ENCODE peak calls at places on chromosomes 7 and 10, in four cellular contexts. One of them, this sample, is unnamed.

GRCh38 chr10:46255696-46256355 is 31.0 kb upstream of the ANTXRL start:
- DNase-seq in K562: peak
- DNase-seq in GM12878: no peak
- DNase-seq in HepG2: peak
- DNase-seq in this sample: peak

GRCh38 chr10:46523881-46524470 is 32.5 kb downstream of the GPRIN2 start:
- DNase-seq in GM12878: no peak
- DNase-seq in K562: no peak
- DNase-seq in HepG2: no peak
- DNase-seq in this sample: no peak

GRCh38 chr10:10677479-10677878 is 340.2 kb upstream of the CELF2 start:
- DNase-seq in GM12878: peak
- DNase-seq in K562: peak
- DNase-seq in HepG2: no peak
- DNase-seq in this sample: peak

GRCh38 chr7:22586806-22587180 is 86.8 kb upstream of the STEAP1B start:
- DNase-seq in K562: peak
- DNase-seq in HepG2: peak
- DNase-seq in GM12878: no peak
- DNase-seq in this sample: no peak

GRCh38 chr10:63681965-63682704 is 160.9 kb downstream of the REEP3 start:
- DNase-seq in K562: no peak
- DNase-seq in HepG2: no peak
- DNase-seq in GM12878: no peak
- DNase-seq in this sample: no peak

GRCh38 chr10:77159538-77160110 is 478.0 kb downstream of the KCNMA1 start:
- DNase-seq in GM12878: no peak
- DNase-seq in HepG2: no peak
- DNase-seq in K562: no peak
- DNase-seq in this sample: no peak

GRCh38 chr7:124171068-124171467 is 138.2 kb upstream of the TMEM229A start:
- DNase-seq in K562: peak
- DNase-seq in GM12878: no peak
- DNase-seq in HepG2: no peak
- DNase-seq in this sample: peak

GRCh38 chr7:143299346-143299745 is 11.2 kb downstream of the CASP2 start:
- DNase-seq in HepG2: no peak
- DNase-seq in K562: no peak
- DNase-seq in GM12878: no peak
- DNase-seq in this sample: no peak

GRCh38 chr10:74381291-74381885 is 230.4 kb downstream of the ADK start:
- DNase-seq in K562: no peak
- DNase-seq in GM12878: no peak
- DNase-seq in HepG2: no peak
- DNase-seq in this sample: no peak

GRCh38 chr7:131052285-131052942 is 275.3 kb upstream of the MKLN1 start:
- DNase-seq in HepG2: no peak
- DNase-seq in K562: no peak
- DNase-seq in GM12878: no peak
- DNase-seq in this sample: no peak

GRCh38 chr10:35822316-35822715 is 180.2 kb upstream of the FZD8 start:
- DNase-seq in HepG2: peak
- DNase-seq in GM12878: no peak
- DNase-seq in K562: no peak
- DNase-seq in this sample: peak

GRCh38 chr10:6035101-6035834 is 26.9 kb downstream of the IL2RA start:
- DNase-seq in K562: no peak
- DNase-seq in HepG2: no peak
- DNase-seq in GM12878: no peak
- DNase-seq in this sample: no peak

GRCh38 chr7:139682136-139683013 is 95.4 kb downstream of the HIPK2 start:
- DNase-seq in GM12878: no peak
- DNase-seq in K562: no peak
- DNase-seq in HepG2: peak
- DNase-seq in this sample: no peak

GRCh38 chr7:64887756-64888508 is 15.1 kb upstream of the ZNF273 start:
- DNase-seq in HepG2: peak
- DNase-seq in GM12878: no peak
- DNase-seq in K562: peak
- DNase-seq in this sample: peak

GRCh38 chr10:18650618-18651017 is 769 bp downstream of the NSUN6 start:
- DNase-seq in GM12878: no peak
- DNase-seq in K562: peak
- DNase-seq in HepG2: no peak
- DNase-seq in this sample: no peak

GRCh38 chr7:12765431-12766100 is 78.1 kb downstream of the ARL4A start:
- DNase-seq in K562: no peak
- DNase-seq in GM12878: no peak
- DNase-seq in HepG2: no peak
- DNase-seq in this sample: no peak

GRCh38 chr7:99003419-99003818 is 125.1 kb downstream of the TRRAP start:
- DNase-seq in HepG2: no peak
- DNase-seq in GM12878: no peak
- DNase-seq in K562: no peak
- DNase-seq in this sample: no peak

GRCh38 chr7:124084024-124084423 is 51.2 kb upstream of the TMEM229A start:
- DNase-seq in HepG2: no peak
- DNase-seq in K562: no peak
- DNase-seq in GM12878: no peak
- DNase-seq in this sample: no peak

GRCh38 chr10:52818019-52818418 is 45.4 kb upstream of the MBL2 start:
- DNase-seq in HepG2: peak
- DNase-seq in GM12878: peak
- DNase-seq in K562: peak
- DNase-seq in this sample: no peak

GRCh38 chr10:93437000-93437945 is 44.9 kb downstream of the MYOF start:
- DNase-seq in GM12878: no peak
- DNase-seq in K562: no peak
- DNase-seq in HepG2: peak
- DNase-seq in this sample: peak

GRCh38 chr7:142782922-142783900 is 12.4 kb downstream of the PRSS2 start:
- DNase-seq in GM12878: peak
- DNase-seq in HepG2: peak
- DNase-seq in K562: peak
- DNase-seq in this sample: peak

GRCh38 chr10:17406036-17406834 is 48.2 kb downstream of the ST8SIA6 start:
- DNase-seq in K562: no peak
- DNase-seq in HepG2: no peak
- DNase-seq in GM12878: no peak
- DNase-seq in this sample: no peak

GRCh38 chr10:59508296-59508695 is 145.9 kb upstream of the FAM13C start:
- DNase-seq in HepG2: no peak
- DNase-seq in GM12878: no peak
- DNase-seq in K562: no peak
- DNase-seq in this sample: no peak

GRCh38 chr10:132539431-132539839 is 1.8 kb downstream of the INPP5A start:
- DNase-seq in K562: no peak
- DNase-seq in GM12878: no peak
- DNase-seq in HepG2: no peak
- DNase-seq in this sample: peak

GRCh38 chr10:44874176-44874575 is 37.0 kb upstream of the TMEM72 start:
- DNase-seq in K562: no peak
- DNase-seq in GM12878: no peak
- DNase-seq in HepG2: no peak
- DNase-seq in this sample: no peak

GRCh38 chr7:140316165-140316661 is 82.1 kb downstream of the SLC37A3 start:
- DNase-seq in GM12878: no peak
- DNase-seq in K562: peak
- DNase-seq in HepG2: no peak
- DNase-seq in this sample: no peak

GRCh38 chr10:100208271-100208670 is 21.1 kb downstream of the CHUK start:
- DNase-seq in GM12878: no peak
- DNase-seq in HepG2: no peak
- DNase-seq in K562: no peak
- DNase-seq in this sample: no peak

GRCh38 chr7:125484755-125485154 is 555.1 kb upstream of the POT1 start:
- DNase-seq in HepG2: no peak
- DNase-seq in GM12878: no peak
- DNase-seq in K562: no peak
- DNase-seq in this sample: no peak

GRCh38 chr7:108653526-108653925 is 83.9 kb downstream of the DNAJB9 start:
- DNase-seq in HepG2: peak
- DNase-seq in K562: no peak
- DNase-seq in GM12878: no peak
- DNase-seq in this sample: no peak

GRCh38 chr10:103645141-103646054 is 151.9 kb downstream of the NEURL1 start:
- DNase-seq in GM12878: no peak
- DNase-seq in K562: no peak
- DNase-seq in HepG2: peak
- DNase-seq in this sample: no peak

GRCh38 chr10:86287966-86288579 is 78.5 kb downstream of the GRID1 start:
- DNase-seq in GM12878: no peak
- DNase-seq in K562: no peak
- DNase-seq in HepG2: no peak
- DNase-seq in this sample: no peak

GRCh38 chr7:70044064-70044463 is 445.8 kb downstream of the AUTS2 start:
- DNase-seq in HepG2: no peak
- DNase-seq in GM12878: no peak
- DNase-seq in K562: no peak
- DNase-seq in this sample: peak

GRCh38 chr7:91826377-91826776 is 54.1 kb downstream of the MTERF1 start:
- DNase-seq in K562: no peak
- DNase-seq in HepG2: no peak
- DNase-seq in GM12878: no peak
- DNase-seq in this sample: no peak

GRCh38 chr7:112088484-112089016 is 117.6 kb downstream of the DOCK4 start:
- DNase-seq in HepG2: peak
- DNase-seq in K562: no peak
- DNase-seq in GM12878: no peak
- DNase-seq in this sample: no peak

GRCh38 chr10:62433181-62433692 is 59.1 kb downstream of the ZNF365 start:
- DNase-seq in HepG2: no peak
- DNase-seq in K562: peak
- DNase-seq in GM12878: no peak
- DNase-seq in this sample: no peak
- TF ChIP-seq NR2C2 in HepG2: no peak
- TF ChIP-seq NR2C2 in K562: no peak
- TF ChIP-seq NR2C2 in GM12878: no peak
- TF ChIP-seq NR2C2 in this sample: no peak

GRCh38 chr7:43784030-43785001 is 25.8 kb downstream of the BLVRA start:
- DNase-seq in K562: no peak
- DNase-seq in GM12878: peak
- DNase-seq in HepG2: no peak
- DNase-seq in this sample: no peak
- TF ChIP-seq ETV6 in K562: no peak
- TF ChIP-seq ETV6 in GM12878: peak
- TF ChIP-seq ETV6 in HepG2: no peak
- TF ChIP-seq ETV6 in this sample: no peak

DNA sequence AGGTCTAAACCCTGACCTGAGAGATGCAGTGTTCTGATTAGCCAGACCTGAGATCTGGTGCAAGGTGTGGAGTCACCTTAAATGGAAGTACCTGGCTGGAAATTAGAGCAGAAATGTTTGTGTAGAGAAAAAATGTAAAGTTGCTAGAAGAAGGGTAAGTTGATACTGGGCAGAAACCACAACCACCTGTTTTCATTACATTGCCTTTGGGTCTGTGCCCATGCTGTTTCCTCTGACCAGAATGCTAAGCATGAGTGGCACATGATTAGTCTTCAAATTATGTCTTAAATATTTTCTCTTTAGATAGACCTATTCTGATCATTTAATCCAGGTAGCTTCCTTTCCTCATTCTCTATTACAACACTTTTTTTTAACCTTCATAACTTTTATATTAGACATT is 69.0 kb downstream of the CASD1 start:
- DNase-seq in GM12878: no peak
- DNase-seq in K562: no peak
- DNase-seq in HepG2: no peak
- DNase-seq in this sample: no peak
- TF ChIP-seq NR2C2 in GM12878: no peak
- TF ChIP-seq NR2C2 in K562: no peak
- TF ChIP-seq NR2C2 in HepG2: no peak
- TF ChIP-seq NR2C2 in this sample: no peak

GRCh38 chr10:110679633-110680472 is 35.7 kb downstream of the RBM20 start:
- DNase-seq in GM12878: no peak
- DNase-seq in K562: no peak
- DNase-seq in HepG2: no peak
- DNase-seq in this sample: no peak

GRCh38 chr10:110684800-110685446 is 40.8 kb downstream of the RBM20 start:
- DNase-seq in K562: no peak
- DNase-seq in HepG2: no peak
- DNase-seq in GM12878: no peak
- DNase-seq in this sample: peak

GRCh38 chr10:110680473-110681020 is 36.4 kb downstream of the RBM20 start:
- DNase-seq in HepG2: no peak
- DNase-seq in GM12878: no peak
- DNase-seq in K562: no peak
- DNase-seq in this sample: no peak

GRCh38 chr10:110682348-110682747 is 38.2 kb downstream of the RBM20 start:
- DNase-seq in HepG2: no peak
- DNase-seq in GM12878: no peak
- DNase-seq in K562: no peak
- DNase-seq in this sample: no peak

GRCh38 chr10:110681023-110681681 is 37.0 kb downstream of the RBM20 start:
- DNase-seq in HepG2: peak
- DNase-seq in K562: peak
- DNase-seq in GM12878: no peak
- DNase-seq in this sample: peak
- TF ChIP-seq ETV6 in HepG2: no peak
- TF ChIP-seq ETV6 in K562: no peak
- TF ChIP-seq ETV6 in GM12878: no peak
- TF ChIP-seq ETV6 in this sample: no peak

GRCh38 chr10:34638405-34639054 is 176.6 kb downstream of the PARD3 start:
- DNase-seq in GM12878: peak
- DNase-seq in HepG2: peak
- DNase-seq in K562: peak
- DNase-seq in this sample: peak

GRCh38 chr10:34641913-34642558 is 173.1 kb downstream of the PARD3 start:
- DNase-seq in HepG2: no peak
- DNase-seq in GM12878: no peak
- DNase-seq in K562: no peak
- DNase-seq in this sample: no peak

GRCh38 chr10:34643620-34644019 is 171.5 kb downstream of the PARD3 start:
- DNase-seq in GM12878: no peak
- DNase-seq in K562: no peak
- DNase-seq in HepG2: no peak
- DNase-seq in this sample: no peak

GRCh38 chr10:34644245-34644644 is 170.9 kb downstream of the PARD3 start:
- DNase-seq in HepG2: no peak
- DNase-seq in GM12878: no peak
- DNase-seq in K562: no peak
- DNase-seq in this sample: no peak

GRCh38 chr10:34641147-34641912 is 173.8 kb downstream of the PARD3 start:
- DNase-seq in HepG2: no peak
- DNase-seq in GM12878: no peak
- DNase-seq in K562: no peak
- DNase-seq in this sample: no peak
- TF ChIP-seq NR2C2 in HepG2: no peak
- TF ChIP-seq NR2C2 in GM12878: no peak
- TF ChIP-seq NR2C2 in K562: no peak
- TF ChIP-seq NR2C2 in this sample: no peak